ENCODE peak calls at places on chromosomes 1 and 21, in five cellular contexts. F, J, H, Y and X are unnamed samples.

GRCh38 chr1:209617755-209618154 is 34.2 kb downstream of the CAMK1G start:
- DNase-seq in F (no peak), J (no peak), H (no peak), Y (no peak), X (no peak)

GRCh38 chr1:217660353-217661062 is 29.4 kb downstream of the SPATA17 start:
- DNase-seq in F (peak; percentile 8), J (peak; percentile 18), H (no peak), Y (no peak), X (no peak)

GRCh38 chr1:25617626-25618432 is 1.2 kb downstream of the MAN1C1 start:
- DNase-seq in F (no peak), J (peak; percentile 33), H (no peak), Y (no peak), X (no peak)

GRCh38 chr1:2130156-2130555 is 64.4 kb downstream of the FAAP20 start:
- DNase-seq in F (no peak), J (no peak), H (no peak), Y (no peak), X (no peak)

GRCh38 chr1:40818264-40818961 is 34.8 kb downstream of the KCNQ4 start:
- DNase-seq in F (no peak), J (no peak), H (peak; percentile 46), Y (no peak), X (no peak)

GRCh38 chr21:39727401-39728120 is 17.4 kb upstream of the IGSF5 start:
- DNase-seq in F (no peak), J (no peak), H (no peak), Y (no peak), X (no peak)

GRCh38 chr1:165442653-165443052 is 2.3 kb downstream of the RXRG start:
- DNase-seq in F (no peak), J (no peak), H (no peak), Y (no peak), X (no peak)

GRCh38 chr1:156926175-156926574 is 5.7 kb downstream of the LRRC71 start:
- DNase-seq in F (no peak), J (peak; percentile 78), H (peak; percentile 76), Y (no peak), X (peak; percentile 82)

GRCh38 chr1:4963251-4963650 is 308.8 kb downstream of the AJAP1 start:
- DNase-seq in F (no peak), J (no peak), H (no peak), Y (no peak), X (no peak)

GRCh38 chr1:6582370-6582769 is 2.6 kb downstream of the ZBTB48 start:
- DNase-seq in F (peak; percentile 96), J (no peak), H (no peak), Y (no peak), X (no peak)

GRCh38 chr1:157113116-157113515 is 13.5 kb upstream of the ETV3L start:
- DNase-seq in F (no peak), J (no peak), H (no peak), Y (no peak), X (no peak)

GRCh38 chr1:94326329-94326728 is 88.9 kb upstream of the ARHGAP29 start:
- DNase-seq in F (no peak), J (no peak), H (no peak), Y (no peak), X (no peak)

GRCh38 chr1:119791377-119791776 is 19.9 kb downstream of the REG4 start:
- DNase-seq in F (no peak), J (no peak), H (no peak), Y (no peak), X (no peak)

GRCh38 chr1:152328801-152329391 is 3.9 kb upstream of the FLG start:
- DNase-seq in F (no peak), J (no peak), H (no peak), Y (no peak), X (no peak)

GRCh38 chr1:234315091-234315541 is 58.1 kb upstream of the COA6 start:
- DNase-seq in F (peak; percentile 9), J (no peak), H (no peak), Y (no peak), X (no peak)

GRCh38 chr1:63135174-63135512 is 187.2 kb upstream of the FOXD3 start:
- DNase-seq in F (peak; percentile 20), J (no peak), H (no peak), Y (no peak), X (no peak)

GRCh38 chr1:160615660-160616059 is 31.2 kb downstream of the SLAMF1 start:
- DNase-seq in F (no peak), J (no peak), H (no peak), Y (no peak), X (no peak)

GRCh38 chr21:35511298-35512162 is 462.4 kb upstream of the RUNX1 start:
- DNase-seq in F (no peak), J (no peak), H (no peak), Y (no peak), X (no peak)

GRCh38 chr1:206651958-206652890 is 16.9 kb downstream of the DYRK3 start:
- DNase-seq in F (no peak), J (no peak), H (peak; percentile 83), Y (no peak), X (no peak)

GRCh38 chr1:206935491-206936067 is 10.7 kb downstream of the PIGR start:
- DNase-seq in F (peak; percentile 69), J (peak; percentile 59), H (peak; percentile 91), Y (no peak), X (no peak)

GRCh38 chr21:26366781-26367180 is 196.2 kb upstream of the APP start:
- DNase-seq in F (no peak), J (no peak), H (no peak), Y (no peak), X (no peak)
- TF ChIP-seq REST in F (no peak), J (no peak), H (no peak), Y (no peak), X (no peak)

GRCh38 chr1:111802984-111803383 is 47.3 kb downstream of the DDX20 start:
- DNase-seq in F (no peak), J (no peak), H (no peak), Y (no peak), X (no peak)

GRCh38 chr1:111798580-111798979 is 42.9 kb downstream of the DDX20 start:
- DNase-seq in F (no peak), J (no peak), H (no peak), Y (no peak), X (no peak)

GRCh38 chr1:111803951-111804350 is 48.2 kb downstream of the DDX20 start:
- DNase-seq in F (no peak), J (no peak), H (no peak), Y (no peak), X (no peak)

GRCh38 chr1:111802110-111802509 is 46.4 kb downstream of the DDX20 start:
- DNase-seq in F (no peak), J (no peak), H (no peak), Y (no peak), X (no peak)

GRCh38 chr1:111801071-111801850 is 45.6 kb downstream of the DDX20 start:
- DNase-seq in F (no peak), J (peak; percentile 29), H (peak; percentile 33), Y (no peak), X (no peak)
- TF ChIP-seq GABPA in F (no peak), J (no peak), H (no peak), Y (no peak), X (no peak)

GRCh38 chr1:220089650-220090556 is at the start of gene BPNT1:
- DNase-seq in F (peak; percentile 94), J (peak; percentile 85), H (peak; percentile 98), Y (peak; percentile 100), X (peak; percentile 92)
- H3K27ac ChIP-seq in F (peak within 1 kb of the TSS; percentile 58), J (peak within 1 kb of the TSS; percentile 76), H (peak within 1 kb of the TSS; percentile 13), Y (peak within 1 kb of the TSS; percentile 63), X (peak within 1 kb of the TSS; percentile 57)

GRCh38 chr1:117313555-117313954 is 53.7 kb upstream of the MAN1A2 start:
- DNase-seq in F (no peak), J (no peak), H (no peak), Y (no peak), X (no peak)

GRCh38 chr1:117320515-117320914 is 46.7 kb upstream of the MAN1A2 start:
- DNase-seq in F (no peak), J (no peak), H (no peak), Y (no peak), X (no peak)

GRCh38 chr1:117321680-117322609 is 45.3 kb upstream of the MAN1A2 start:
- DNase-seq in F (no peak), J (no peak), H (no peak), Y (no peak), X (no peak)

GRCh38 chr1:117318011-117318410 is 49.2 kb upstream of the MAN1A2 start:
- DNase-seq in F (no peak), J (no peak), H (no peak), Y (no peak), X (no peak)

GRCh38 chr1:117318456-117318855 is 48.8 kb upstream of the MAN1A2 start:
- DNase-seq in F (no peak), J (no peak), H (no peak), Y (no peak), X (no peak)
- TF ChIP-seq REST in F (no peak), J (no peak), H (no peak), Y (no peak), X (no peak)

GRCh38 chr1:239815074-239815473 is 276.6 kb upstream of the FMN2 start:
- DNase-seq in F (no peak), J (no peak), H (no peak), Y (no peak), X (no peak)

GRCh38 chr1:239817801-239818200 is 273.9 kb upstream of the FMN2 start:
- DNase-seq in F (no peak), J (no peak), H (no peak), Y (no peak), X (no peak)

GRCh38 chr1:239819075-239819474 is 272.6 kb upstream of the FMN2 start:
- DNase-seq in F (no peak), J (no peak), H (no peak), Y (no peak), X (no peak)

GRCh38 chr1:239814306-239814881 is 277.3 kb upstream of the FMN2 start:
- DNase-seq in F (peak; percentile 2), J (peak; percentile 59), H (no peak), Y (no peak), X (no peak)

DNA sequence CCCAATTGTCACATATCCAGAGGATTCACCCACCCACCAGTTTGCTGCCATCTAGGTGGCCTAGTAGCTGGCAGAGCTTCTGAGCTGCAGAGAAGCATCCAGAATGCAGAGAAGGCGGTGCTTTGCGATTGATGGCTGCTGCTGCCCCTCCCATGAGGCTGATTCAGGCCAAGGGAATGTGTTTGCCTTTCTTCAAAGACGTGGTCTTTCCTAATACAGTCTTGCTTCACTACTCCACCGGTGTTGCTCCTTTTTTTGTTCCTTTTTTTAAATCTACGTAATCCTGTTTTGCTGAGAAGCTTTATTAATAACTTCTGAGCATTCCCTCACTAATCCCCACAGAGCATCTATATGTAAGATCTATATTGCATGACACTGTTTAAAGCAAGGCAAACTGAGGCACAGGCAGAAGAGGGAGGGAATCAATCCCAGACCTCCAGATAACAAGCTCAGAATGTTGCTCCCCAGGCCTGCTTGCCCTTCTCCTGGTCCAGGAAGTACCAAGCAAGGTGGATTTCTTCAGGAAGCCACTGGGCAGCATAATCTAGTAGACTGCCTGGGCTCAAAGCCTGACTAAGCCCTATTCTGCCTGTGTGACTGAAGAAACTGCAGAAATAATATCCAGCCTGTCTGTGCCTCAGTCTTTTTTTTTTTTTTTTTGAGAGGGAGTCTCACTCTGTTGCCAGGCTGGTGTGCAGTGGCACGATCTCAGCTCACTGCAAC is 275.4 kb upstream of the FMN2 start:
- DNase-seq in F (peak; percentile 23), J (no peak), H (no peak), Y (no peak), X (peak; percentile 75)
- TF ChIP-seq GABPA in F (no peak), J (no peak), H (no peak), Y (no peak), X (no peak)